ENCODE peak calls at places on chromosomes 13 and 19, in six cellular contexts. U is adipocyte, O is IMR-90, Q is HT-29, R is germinal center, Z is EL. L is an unnamed sample.
A peak's percentile ranks its signal among the peaks of the same experiment; 100 is the strongest.

GRCh38 chr19:35069706-35070105 is 28.2 kb downstream of the HPN start:
- DNase-seq in R (no peak), U (peak; percentile 39), Z (no peak), Q (no peak), O (peak; percentile 8), L (no peak)

GRCh38 chr19:35911790-35912189 is 3.7 kb upstream of the TYROBP start:
- DNase-seq in Q (peak; percentile 60), U (no peak), R (no peak), O (peak; percentile 38), Z (no peak), L (no peak)

GRCh38 chr19:33697766-33698165 is 76.0 kb downstream of the CHST8 start:
- DNase-seq in Z (no peak), R (no peak), U (no peak), Q (no peak), O (no peak), L (no peak)

GRCh38 chr13:111969551-111970135 is 97.3 kb upstream of the SOX1 start:
- DNase-seq in Z (no peak), R (no peak), U (no peak), Q (no peak), O (no peak), L (no peak)

GRCh38 chr19:38721977-38722773 is 22.1 kb downstream of the CAPN12 start:
- DNase-seq in R (no peak), Q (peak; percentile 64), U (no peak), O (no peak), Z (no peak), L (no peak)

GRCh38 chr19:48913114-48913513 is 13.0 kb downstream of the NUCB1 start:
- DNase-seq in U (no peak), Z (peak; percentile 23), O (no peak), R (peak; percentile 58), Q (peak; percentile 76), L (no peak)

GRCh38 chr13:76690611-76691010 is 195.6 kb downstream of the KCTD12 start:
- DNase-seq in U (no peak), R (no peak), Q (no peak), O (no peak), Z (no peak), L (no peak)

GRCh38 chr19:10808937-10809655 is 26.9 kb downstream of the TMED1 start:
- DNase-seq in Q (no peak), U (no peak), Z (peak; percentile 43), R (no peak), O (peak; percentile 21), L (peak; percentile 47)

GRCh38 chr13:109789262-109789661 is 2.9 kb upstream of the IRS2 start:
- DNase-seq in Q (no peak), R (no peak), U (no peak), Z (no peak), O (no peak), L (no peak)

GRCh38 chr19:53549354-53549753 is 11.4 kb downstream of the ZNF331 start:
- DNase-seq in Z (peak; percentile 29), O (peak; percentile 68), U (peak; percentile 90), Q (no peak), R (no peak), L (peak; percentile 88)

GRCh38 chr13:113990321-113990837 is 16.5 kb upstream of the C13orf46 start:
- DNase-seq in R (no peak), O (no peak), Q (no peak), U (no peak), Z (no peak), L (no peak)

GRCh38 chr19:34967551-34967950 is 3.5 kb upstream of the ZNF792 start:
- DNase-seq in Q (no peak), R (no peak), U (no peak), Z (no peak), O (no peak), L (no peak)

GRCh38 chr13:43300817-43301216 is 277.4 kb downstream of the DNAJC15 start:
- DNase-seq in Q (no peak), Z (peak; percentile 71), U (peak; percentile 82), O (peak; percentile 27), R (no peak), L (peak; percentile 48)

GRCh38 chr13:113802761-113803160 is 43.7 kb downstream of the TMEM255B start:
- DNase-seq in O (no peak), U (no peak), Z (no peak), Q (no peak), R (no peak), L (no peak)

GRCh38 chr19:55156202-55157063 is 1.1 kb downstream of the TNNI3 start:
- DNase-seq in Q (peak; percentile 96), R (peak; percentile 72), Z (peak; percentile 46), U (no peak), O (peak; percentile 44), L (peak; percentile 40)

GRCh38 chr19:58559275-58560006 is 1.0 kb upstream of the UBE2M start:
- DNase-seq in U (peak; percentile 94), R (peak; percentile 77), O (peak; percentile 89), Q (peak; percentile 97), Z (peak; percentile 93), L (peak; percentile 92)

GRCh38 chr13:107977175-107977574 is 238.2 kb downstream of the LIG4 start:
- DNase-seq in Z (no peak), R (no peak), U (no peak), Q (no peak), O (no peak), L (no peak)

GRCh38 chr13:112263152-112263551 is 113.0 kb upstream of the SPACA7 start:
- DNase-seq in O (no peak), Z (no peak), R (no peak), U (no peak), Q (no peak), L (no peak)

GRCh38 chr19:41083516-41083915 is 4.7 kb upstream of the CYP2A13 start:
- DNase-seq in U (no peak), Z (no peak), R (no peak), Q (peak; percentile 16), O (no peak), L (no peak)

GRCh38 chr13:39688699-39689405 is 33.4 kb downstream of the COG6 start:
- DNase-seq in Q (no peak), O (peak; percentile 54), U (no peak), R (no peak), Z (peak; percentile 18), L (peak; percentile 13)

L was measured in fibroblast of pulmonary artery.